ENCODE peak calls at places on chromosomes 6 and 20, in six cellular contexts. One of them, this sample, is unnamed. For H3K9me3, the result is how much of the 10 kb centered on the place peaks cover.

GRCh38 chr20:38303908-38304379 is at the start of gene BPI:
- DNase-seq in thoracic aorta: no peak
- DNase-seq in left lung: peak
- DNase-seq in IMR-90: no peak
- DNase-seq in small intestine: no peak
- DNase-seq in BE2C: no peak
- DNase-seq in this sample: no peak

GRCh38 chr20:43843096-43843964 is 71.3 kb upstream of the TOX2 start:
- DNase-seq in left lung: no peak
- DNase-seq in small intestine: no peak
- DNase-seq in IMR-90: peak
- DNase-seq in BE2C: no peak
- DNase-seq in thoracic aorta: no peak
- DNase-seq in this sample: no peak

GRCh38 chr6:132614554-132614953 is 9.5 kb downstream of the TAAR2 start:
- DNase-seq in left lung: no peak
- DNase-seq in thoracic aorta: no peak
- DNase-seq in small intestine: peak
- DNase-seq in IMR-90: no peak
- DNase-seq in BE2C: no peak
- DNase-seq in this sample: no peak

GRCh38 chr6:79468116-79468515 is 69.1 kb downstream of the LCA5 start:
- DNase-seq in BE2C: no peak
- DNase-seq in small intestine: no peak
- DNase-seq in thoracic aorta: no peak
- DNase-seq in left lung: no peak
- DNase-seq in IMR-90: peak
- DNase-seq in this sample: no peak

GRCh38 chr6:110556317-110557115 is 80.1 kb upstream of the SLC22A16 start:
- DNase-seq in left lung: no peak
- DNase-seq in IMR-90: no peak
- DNase-seq in thoracic aorta: no peak
- DNase-seq in BE2C: no peak
- DNase-seq in small intestine: no peak
- DNase-seq in this sample: no peak

GRCh38 chr20:4937422-4938319 is 63.6 kb downstream of the SLC23A2 start:
- DNase-seq in IMR-90: peak
- DNase-seq in thoracic aorta: no peak
- DNase-seq in BE2C: no peak
- DNase-seq in small intestine: peak
- DNase-seq in left lung: no peak
- DNase-seq in this sample: no peak

GRCh38 chr20:10282930-10283556 is 64.4 kb downstream of the SNAP25 start:
- DNase-seq in left lung: no peak
- DNase-seq in small intestine: no peak
- DNase-seq in thoracic aorta: no peak
- DNase-seq in IMR-90: peak
- DNase-seq in BE2C: no peak
- DNase-seq in this sample: no peak

GRCh38 chr6:112251170-112251945 is 3.0 kb downstream of the LAMA4 start:
- DNase-seq in left lung: peak
- DNase-seq in small intestine: no peak
- DNase-seq in IMR-90: peak
- DNase-seq in thoracic aorta: no peak
- DNase-seq in BE2C: no peak
- DNase-seq in this sample: no peak

GRCh38 chr20:34375977-34376430 is 12.9 kb downstream of the ITCH start:
- DNase-seq in small intestine: peak
- DNase-seq in IMR-90: no peak
- DNase-seq in thoracic aorta: no peak
- DNase-seq in left lung: no peak
- DNase-seq in BE2C: peak
- DNase-seq in this sample: no peak

GRCh38 chr20:49483706-49484101 is 1.2 kb upstream of the KCNB1 start:
- DNase-seq in left lung: no peak
- DNase-seq in IMR-90: no peak
- DNase-seq in BE2C: peak
- DNase-seq in small intestine: no peak
- DNase-seq in thoracic aorta: no peak
- DNase-seq in this sample: no peak

GRCh38 chr6:136703331-136703846 is 88.9 kb downstream of the MAP3K5 start:
- DNase-seq in BE2C: no peak
- DNase-seq in thoracic aorta: no peak
- DNase-seq in left lung: no peak
- DNase-seq in IMR-90: no peak
- DNase-seq in small intestine: no peak
- DNase-seq in this sample: no peak

GRCh38 chr6:89369009-89369408 is 16.5 kb upstream of the UBE2J1 start:
- DNase-seq in BE2C: no peak
- DNase-seq in small intestine: peak
- DNase-seq in thoracic aorta: no peak
- DNase-seq in left lung: peak
- DNase-seq in IMR-90: peak
- DNase-seq in this sample: no peak

GRCh38 chr20:61531553-61532345 is 279.7 kb downstream of the CDH4 start:
- DNase-seq in small intestine: no peak
- DNase-seq in left lung: no peak
- DNase-seq in IMR-90: peak
- DNase-seq in thoracic aorta: no peak
- DNase-seq in BE2C: no peak
- DNase-seq in this sample: no peak

GRCh38 chr6:137811121-137811911 is 55.7 kb upstream of the TNFAIP3 start:
- DNase-seq in thoracic aorta: peak
- DNase-seq in small intestine: peak
- DNase-seq in BE2C: no peak
- DNase-seq in left lung: peak
- DNase-seq in IMR-90: peak
- DNase-seq in this sample: peak

GRCh38 chr20:32464401-32465091 is 106.4 kb downstream of the ASXL1 start:
- DNase-seq in IMR-90: no peak
- DNase-seq in BE2C: no peak
- DNase-seq in small intestine: no peak
- DNase-seq in thoracic aorta: no peak
- DNase-seq in left lung: no peak
- DNase-seq in this sample: no peak

GRCh38 chr6:37306624-37307222 is 47.1 kb upstream of the RNF8 start:
- DNase-seq in left lung: no peak
- DNase-seq in IMR-90: no peak
- DNase-seq in small intestine: no peak
- DNase-seq in BE2C: no peak
- DNase-seq in thoracic aorta: no peak
- DNase-seq in this sample: no peak

GRCh38 chr20:62368629-62369507 is 1.8 kb upstream of the LAMA5 start:
- DNase-seq in small intestine: no peak
- DNase-seq in IMR-90: peak
- DNase-seq in thoracic aorta: no peak
- DNase-seq in left lung: no peak
- DNase-seq in BE2C: peak
- DNase-seq in this sample: no peak

GRCh38 chr6:80249897-80250296 is 143.4 kb downstream of the BCKDHB start:
- DNase-seq in thoracic aorta: no peak
- DNase-seq in small intestine: no peak
- DNase-seq in IMR-90: no peak
- DNase-seq in BE2C: no peak
- DNase-seq in left lung: no peak
- DNase-seq in this sample: no peak

GRCh38 chr20:36402708-36403107 is 96.6 kb downstream of the DLGAP4 start:
- DNase-seq in left lung: no peak
- DNase-seq in IMR-90: no peak
- DNase-seq in thoracic aorta: no peak
- DNase-seq in BE2C: no peak
- DNase-seq in small intestine: no peak
- DNase-seq in this sample: no peak

GRCh38 chr20:63685269-63686026 is 11.0 kb upstream of the TNFRSF6B start:
- DNase-seq in IMR-90: no peak
- DNase-seq in thoracic aorta: no peak
- DNase-seq in BE2C: no peak
- DNase-seq in left lung: no peak
- DNase-seq in small intestine: no peak
- DNase-seq in this sample: no peak

GRCh38 chr20:58496429-58496769 is 18.8 kb downstream of the APCDD1L start:
- DNase-seq in left lung: no peak
- DNase-seq in thoracic aorta: no peak
- DNase-seq in IMR-90: no peak
- DNase-seq in small intestine: no peak
- DNase-seq in BE2C: no peak
- DNase-seq in this sample: no peak

GRCh38 chr6:16903470-16903869 is 142.2 kb upstream of the ATXN1 start:
- DNase-seq in small intestine: no peak
- DNase-seq in IMR-90: peak
- DNase-seq in left lung: no peak
- DNase-seq in BE2C: no peak
- DNase-seq in thoracic aorta: no peak
- DNase-seq in this sample: no peak

DNA sequence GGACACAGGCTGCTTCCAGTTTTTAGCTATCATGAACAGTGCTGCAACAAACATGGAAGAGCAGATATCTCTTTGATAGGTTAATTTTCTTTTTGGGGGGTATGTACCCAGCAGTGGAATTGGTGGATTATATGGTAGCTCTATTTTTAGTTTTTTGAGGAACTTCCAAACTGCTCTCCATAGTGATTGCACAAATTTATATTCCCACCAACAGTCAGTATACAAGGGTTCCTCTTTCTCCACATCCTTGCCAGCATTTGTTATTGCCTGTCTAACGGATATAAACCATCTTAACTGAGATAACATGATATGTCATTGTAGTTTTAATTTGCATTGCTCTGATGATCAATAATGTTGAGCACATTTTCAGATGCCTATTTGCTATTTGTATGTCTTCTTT is 237.6 kb downstream of the MMUT start:
- DNase-seq in BE2C: no peak
- DNase-seq in thoracic aorta: no peak
- DNase-seq in small intestine: no peak
- DNase-seq in IMR-90: no peak
- DNase-seq in left lung: no peak
- DNase-seq in this sample: no peak
- H3K9me3 ChIP-seq in BE2C: under half
- H3K9me3 ChIP-seq in thoracic aorta: under half
- H3K9me3 ChIP-seq in small intestine: under half
- H3K9me3 ChIP-seq in IMR-90: under half
- H3K9me3 ChIP-seq in left lung: under half
- H3K9me3 ChIP-seq in this sample: under half

GRCh38 chr6:282177-282866 is 10.0 kb upstream of the DUSP22 start:
- DNase-seq in left lung: no peak
- DNase-seq in BE2C: no peak
- DNase-seq in IMR-90: no peak
- DNase-seq in small intestine: no peak
- DNase-seq in thoracic aorta: no peak
- DNase-seq in this sample: no peak
- H3K9me3 ChIP-seq in left lung: under half
- H3K9me3 ChIP-seq in BE2C: under half
- H3K9me3 ChIP-seq in IMR-90: under half
- H3K9me3 ChIP-seq in small intestine: under half
- H3K9me3 ChIP-seq in thoracic aorta: under half
- H3K9me3 ChIP-seq in this sample: under half

DNA sequence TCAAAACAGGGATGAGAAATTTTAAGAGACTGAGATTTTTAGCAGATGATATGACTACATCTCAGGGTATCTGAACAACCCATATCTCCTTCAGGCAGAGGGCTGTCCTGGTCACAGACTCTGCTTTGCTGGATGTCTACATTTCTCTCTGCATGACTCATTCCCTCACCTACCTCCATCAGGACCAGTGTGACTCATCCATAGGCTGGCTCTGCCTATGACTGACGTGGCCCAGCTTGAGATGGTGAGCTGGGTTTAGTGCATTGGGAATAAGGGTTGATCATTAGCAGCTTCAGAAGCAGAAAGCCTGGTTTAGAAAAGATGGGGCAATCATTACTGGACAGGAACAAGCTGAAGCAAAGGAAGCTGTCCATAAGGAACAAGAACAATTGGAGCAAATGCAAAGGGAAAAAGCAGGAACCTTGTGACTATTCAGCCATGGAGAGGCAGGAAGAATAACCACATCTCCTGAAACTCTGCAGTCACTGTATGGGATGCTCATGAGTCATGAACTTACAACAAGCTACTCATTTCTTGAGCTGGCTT is 86.4 kb upstream of the CBLN4 start:
- DNase-seq in BE2C: no peak
- DNase-seq in IMR-90: no peak
- DNase-seq in small intestine: no peak
- DNase-seq in left lung: no peak
- DNase-seq in thoracic aorta: no peak
- DNase-seq in this sample: no peak
- H3K9me3 ChIP-seq in BE2C: under half
- H3K9me3 ChIP-seq in IMR-90: under half
- H3K9me3 ChIP-seq in small intestine: under half
- H3K9me3 ChIP-seq in left lung: under half
- H3K9me3 ChIP-seq in thoracic aorta: under half
- H3K9me3 ChIP-seq in this sample: under half

GRCh38 chr6:22569281-22570184 is at the start of gene HDGFL1:
- DNase-seq in IMR-90: no peak
- DNase-seq in left lung: no peak
- DNase-seq in small intestine: no peak
- DNase-seq in BE2C: no peak
- DNase-seq in thoracic aorta: no peak
- DNase-seq in this sample: no peak
- H3K9me3 ChIP-seq in IMR-90: under half
- H3K9me3 ChIP-seq in left lung: under half
- H3K9me3 ChIP-seq in small intestine: under half
- H3K9me3 ChIP-seq in BE2C: under half
- H3K9me3 ChIP-seq in thoracic aorta: under half
- H3K9me3 ChIP-seq in this sample: under half